ENCODE peak calls at places on chromosome 1, in seven cellular contexts. Q is HepG2, S is stomach, Z is DND-41, K is Peyer's patch, R is uterus, Y is brain microvascular endothelial cell. N is an unnamed sample.
A peak's percentile ranks its signal among the peaks of the same experiment; 100 is the strongest.

GRCh38 chr1:212794561-212795014 is 2.9 kb downstream of the TATDN3 start:
- DNase-seq in K (no peak), Q (peak; percentile 47), S (no peak), Y (no peak), Z (peak; percentile 29), R (no peak), N (no peak)

GRCh38 chr1:104132386-104132973 is 382.8 kb downstream of the AMY1C start:
- DNase-seq in K (no peak), Z (no peak), Q (peak; percentile 28), R (no peak), Y (no peak), S (no peak), N (peak; percentile 54)

GRCh38 chr1:222886194-222887126 is 71.6 kb downstream of the DISP1 start:
- DNase-seq in Z (peak; percentile 27), S (no peak), Y (no peak), K (no peak), R (no peak), Q (peak; percentile 43), N (no peak)

GRCh38 chr1:117365350-117366280 is 1.6 kb upstream of the MAN1A2 start:
- DNase-seq in Q (no peak), Z (no peak), R (no peak), K (no peak), S (no peak), Y (no peak), N (no peak)

GRCh38 chr1:39915499-39916129 is 13.9 kb upstream of the MYCL start:
- DNase-seq in R (no peak), Z (no peak), K (no peak), Q (peak; percentile 49), S (no peak), Y (no peak), N (no peak)

GRCh38 chr1:218501073-218501612 is 156.0 kb downstream of the TGFB2 start:
- DNase-seq in Y (no peak), Z (no peak), K (no peak), Q (no peak), R (no peak), S (no peak), N (no peak)

GRCh38 chr1:167658574-167659328 is 28.7 kb downstream of the RCSD1 start:
- DNase-seq in R (peak; percentile 32), S (no peak), Y (no peak), Z (no peak), K (no peak), Q (no peak), N (no peak)

GRCh38 chr1:151680391-151680790 is 36.2 kb downstream of the CELF3 start:
- DNase-seq in Q (no peak), K (no peak), Y (peak; percentile 9), R (no peak), S (no peak), Z (no peak), N (no peak)

GRCh38 chr1:226737819-226738420 is 1.2 kb downstream of the ITPKB start:
- DNase-seq in Z (peak; percentile 46), Y (peak; percentile 22), S (peak; percentile 54), R (peak; percentile 64), Q (no peak), K (peak; percentile 80), N (peak; percentile 84)

GRCh38 chr1:209080170-209080781 is 503.2 kb upstream of the CAMK1G start:
- DNase-seq in R (no peak), Q (no peak), S (no peak), Z (no peak), K (no peak), Y (no peak), N (no peak)

GRCh38 chr1:116769561-116769977 is 15.3 kb downstream of the CD2 start:
- DNase-seq in Q (no peak), Y (peak; percentile 32), S (no peak), K (no peak), Z (peak; percentile 93), R (no peak), N (no peak)

GRCh38 chr1:24535021-24535424 is 20.9 kb upstream of the NCMAP start:
- DNase-seq in Z (peak; percentile 75), Y (no peak), Q (no peak), R (no peak), K (no peak), S (peak; percentile 31), N (peak; percentile 52)

GRCh38 chr1:235998812-235999211 is 66.1 kb downstream of the NID1 start:
- DNase-seq in S (no peak), Q (no peak), K (no peak), Z (no peak), Y (no peak), R (peak; percentile 14), N (no peak)
- H3K4me3 ChIP-seq in S (no peak overlapping the region), Q (no peak overlapping the region), K (no peak overlapping the region), Z (no peak overlapping the region), Y (no peak overlapping the region), R (no peak overlapping the region), N (no peak overlapping the region)

DNA sequence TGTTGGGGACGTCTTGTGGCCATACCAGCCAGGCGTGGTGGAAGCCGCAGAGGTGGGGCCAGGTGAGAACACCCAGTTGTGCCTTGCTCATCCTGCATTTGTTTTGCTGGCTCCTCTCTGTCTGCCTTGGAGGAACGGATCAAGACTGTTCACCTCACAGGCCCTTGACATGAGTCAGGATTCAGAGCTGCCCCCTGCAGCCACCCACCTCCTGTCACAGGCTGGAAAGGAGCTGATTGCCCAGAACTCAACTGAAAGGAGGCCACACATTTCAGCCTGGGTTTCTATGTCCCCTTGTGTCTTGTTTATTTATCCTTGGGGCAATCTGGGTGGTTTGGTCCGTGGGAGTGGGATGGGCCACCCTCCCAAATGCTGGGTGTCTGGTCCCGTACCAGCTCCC is 111.8 kb downstream of the SPSB1 start:
- DNase-seq in R (no peak), K (no peak), Y (no peak), S (no peak), Z (no peak), Q (no peak), N (no peak)
- H3K27ac ChIP-seq in R (no peak overlapping the region), K (no peak overlapping the region), Y (no peak overlapping the region), S (no peak overlapping the region), Z (peak overlapping the region; percentile 91), Q (no peak overlapping the region), N (no peak overlapping the region)

GRCh38 chr1:204528677-204529076 is 12.5 kb downstream of the MDM4 start:
- DNase-seq in Q (no peak), K (no peak), S (no peak), Z (no peak), Y (no peak), R (no peak), N (no peak)
- H3K4me3 ChIP-seq in Q (no peak overlapping the region), K (no peak overlapping the region), S (no peak overlapping the region), Z (no peak overlapping the region), Y (no peak overlapping the region), R (no peak overlapping the region), N (no peak overlapping the region)

GRCh38 chr1:3312310-3312734 is 142.1 kb upstream of the ARHGEF16 start:
- DNase-seq in S (no peak), Y (no peak), Q (no peak), R (peak; percentile 26), Z (no peak), K (no peak), N (no peak)
- H3K27ac ChIP-seq in S (peak overlapping the region; percentile 95), Y (peak overlapping the region; percentile 99), Q (no peak overlapping the region), R (peak overlapping the region; percentile 93), Z (no peak overlapping the region), K (peak overlapping the region; percentile 93), N (peak overlapping the region; percentile 58)

GRCh38 chr1:181486098-181486420 is 2.7 kb downstream of the CACNA1E start:
- DNase-seq in Q (no peak), K (no peak), Y (no peak), S (no peak), R (no peak), Z (no peak), N (no peak)
- H3K4me3 ChIP-seq in Q (no peak overlapping the region), K (no peak overlapping the region), Y (no peak overlapping the region), S (no peak overlapping the region), R (no peak overlapping the region), Z (no peak overlapping the region), N (peak overlapping the region; percentile 82)

GRCh38 chr1:155969377-155969791 is 9.0 kb downstream of the ARHGEF2 start:
- DNase-seq in Y (no peak), Q (no peak), R (no peak), K (no peak), Z (no peak), S (no peak), N (no peak)

GRCh38 chr1:155966750-155967149 is 11.6 kb downstream of the ARHGEF2 start:
- DNase-seq in Y (no peak), S (no peak), Q (no peak), K (no peak), Z (no peak), R (no peak), N (no peak)

GRCh38 chr1:155970531-155971167 is 7.7 kb downstream of the ARHGEF2 start:
- DNase-seq in Y (peak; percentile 71), S (peak; percentile 51), Z (no peak), K (no peak), R (peak; percentile 66), Q (no peak), N (no peak)

GRCh38 chr1:155967410-155968400 is 10.6 kb downstream of the ARHGEF2 start:
- DNase-seq in K (no peak), Z (no peak), R (peak; percentile 65), S (no peak), Q (peak; percentile 69), Y (no peak), N (no peak)

DNA sequence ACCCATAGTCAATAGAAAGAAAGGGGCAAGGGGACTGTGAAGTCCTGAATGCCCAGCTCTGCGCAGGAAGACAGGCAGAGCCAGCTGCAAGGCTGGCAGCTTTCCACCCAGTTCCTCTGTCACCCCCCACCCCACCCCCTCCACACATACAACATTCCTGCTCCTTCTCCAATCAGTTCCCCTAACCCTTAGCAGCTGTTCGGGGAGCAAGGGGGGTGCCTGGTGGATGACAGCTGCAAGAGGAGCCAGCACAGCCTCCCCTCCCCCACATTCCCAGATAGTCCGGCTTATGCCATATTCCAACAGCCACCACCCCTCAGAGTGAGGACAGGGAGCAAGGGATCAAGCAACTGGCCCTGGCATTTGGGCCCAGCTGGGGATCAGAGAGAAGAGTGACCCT is 9.7 kb downstream of the ARHGEF2 start:
- DNase-seq in R (no peak), Q (no peak), S (no peak), K (no peak), Z (no peak), Y (no peak), N (no peak)
- H3K27ac ChIP-seq in R (peak overlapping the region; percentile 88), Q (peak overlapping the region; percentile 86), S (peak overlapping the region; percentile 81), K (peak overlapping the region; percentile 63), Z (no peak overlapping the region), Y (no peak overlapping the region), N (peak overlapping the region; percentile 92)

DNA sequence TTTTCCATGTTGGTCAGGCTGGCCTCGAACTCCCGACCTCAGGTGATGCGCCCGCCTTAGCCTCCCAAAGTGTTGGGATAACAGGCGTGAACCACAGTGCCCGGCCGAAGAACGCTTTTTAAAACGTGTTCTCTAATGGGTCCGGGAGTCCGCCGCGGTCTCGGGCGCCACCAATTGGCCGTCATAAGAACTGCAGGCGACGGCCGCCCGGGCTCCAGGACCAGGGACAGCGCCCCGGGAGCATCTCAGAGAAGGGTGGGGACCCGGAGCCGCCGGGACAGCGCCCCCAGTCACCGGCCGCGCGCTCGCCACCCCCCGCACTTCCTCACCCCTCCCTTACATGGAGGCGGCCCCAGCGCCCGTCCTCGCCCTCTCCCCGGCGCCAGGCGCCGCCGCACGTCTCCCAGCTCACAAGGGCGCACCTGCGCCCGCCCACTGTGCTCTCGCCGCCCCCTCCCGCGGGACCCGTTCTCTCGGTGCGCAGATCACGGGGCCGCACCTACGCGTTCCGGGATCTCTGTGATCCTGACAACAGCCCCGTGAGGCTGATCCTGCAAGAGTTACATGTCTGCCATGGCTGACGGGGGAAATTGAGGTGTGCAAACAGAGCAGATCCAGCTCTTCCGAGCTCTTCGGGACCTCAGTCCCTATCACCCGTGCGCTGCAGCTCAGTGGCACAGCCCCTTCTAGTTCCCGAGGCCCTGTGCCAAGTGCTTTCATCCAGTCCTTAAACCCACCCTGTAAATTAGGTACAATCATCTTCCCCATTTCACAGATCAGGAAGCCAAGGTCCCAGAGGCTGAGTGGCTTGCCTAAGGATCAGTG is 9.8 kb downstream of the RAP1GAP start:
- DNase-seq in Q (peak; percentile 58), Z (peak; percentile 91), Y (peak; percentile 51), S (peak; percentile 88), K (peak; percentile 89), R (no peak), N (peak; percentile 97)
- H3K4me3 ChIP-seq in Q (peak overlapping the region; percentile 61), Z (no peak overlapping the region), Y (no peak overlapping the region), S (no peak overlapping the region), K (no peak overlapping the region), R (no peak overlapping the region), N (peak overlapping the region; percentile 69)